ENCODE peak calls at places on chromosome X, in six cellular contexts. A is lower lobe of right lung, H is fibroblast of lung, R is mesothelial cell of epicardium, K is fibroblast of pulmonary artery, P is fibroblast of mammary gland. L is an unnamed sample.

GRCh38 chrX:136896121-136896914 is 15.8 kb upstream of the RBMX start:
- DNase-seq in A (no peak), H (no peak), R (no peak), K (peak; percentile 71), P (no peak), L (no peak)

GRCh38 chrX:45515262-45516215 is 314.9 kb upstream of the DIPK2B start:
- DNase-seq in A (peak; percentile 67), H (peak; percentile 95), R (no peak), K (peak; percentile 92), P (peak; percentile 97), L (no peak)

GRCh38 chrX:132217203-132218073 is 1.8 kb downstream of the RAP2C start:
- DNase-seq in A (peak; percentile 77), H (peak; percentile 84), R (peak; percentile 80), K (peak; percentile 85), P (peak; percentile 79), L (peak; percentile 83)

GRCh38 chrX:101550362-101550761 is at the start of gene ARMCX1:
- DNase-seq in A (peak; percentile 74), H (peak; percentile 83), R (peak; percentile 48), K (peak; percentile 85), P (peak; percentile 84), L (no peak)

GRCh38 chrX:76550016-76550415 is 122.5 kb downstream of the MAGEE1 start:
- DNase-seq in A (no peak), H (no peak), R (no peak), K (no peak), P (no peak), L (no peak)

GRCh38 chrX:43581167-43581566 is 74.9 kb upstream of the MAOA start:
- DNase-seq in A (no peak), H (no peak), R (no peak), K (no peak), P (no peak), L (no peak)

GRCh38 chrX:49884290-49884862 is 5.1 kb downstream of the USP27X start:
- DNase-seq in A (peak; percentile 73), H (peak; percentile 45), R (peak; percentile 52), K (peak; percentile 68), P (peak; percentile 52), L (no peak)

GRCh38 chrX:349702-350101 is 31.1 kb upstream of the GTPBP6 start:
- DNase-seq in A (no peak), H (no peak), R (no peak), K (no peak), P (no peak), L (no peak)

GRCh38 chrX:117803463-117803862 is 313.1 kb downstream of the KLHL13 start:
- DNase-seq in A (no peak), H (no peak), R (no peak), K (no peak), P (no peak), L (no peak)

GRCh38 chrX:57286507-57287251 is at the start of gene FAAH2:
- DNase-seq in A (peak; percentile 78), H (no peak), R (peak; percentile 42), K (no peak), P (no peak), L (no peak)

GRCh38 chrX:54076903-54077302 is 32.6 kb upstream of the PHF8 start:
- DNase-seq in A (no peak), H (peak; percentile 18), R (no peak), K (peak; percentile 46), P (peak; percentile 43), L (no peak)

GRCh38 chrX:39896951-39897740 is 200.6 kb downstream of the BCOR start:
- DNase-seq in A (peak; percentile 49), H (peak; percentile 67), R (peak; percentile 55), K (peak; percentile 69), P (peak; percentile 24), L (no peak)

GRCh38 chrX:45295587-45295986 is 94.9 kb upstream of the DIPK2B start:
- DNase-seq in A (no peak), H (peak; percentile 59), R (no peak), K (peak; percentile 11), P (peak; percentile 60), L (no peak)

GRCh38 chrX:154840856-154841255 is 6.4 kb upstream of the SMIM9 start:
- DNase-seq in A (no peak), H (peak; percentile 75), R (no peak), K (peak; percentile 79), P (peak; percentile 65), L (no peak)
- TF ChIP-seq CTCF in A (peak; percentile 34), H (peak; percentile 37), R (no peak), K (peak; percentile 46), P (peak; percentile 54), L (peak; percentile 70)

GRCh38 chrX:125622899-125623298 is 303.2 kb downstream of the TEX13C start:
- DNase-seq in A (no peak), H (no peak), R (no peak), K (no peak), P (no peak), L (no peak)

GRCh38 chrX:125621588-125621927 is 301.9 kb downstream of the TEX13C start:
- DNase-seq in A (no peak), H (no peak), R (no peak), K (no peak), P (no peak), L (no peak)

DNA sequence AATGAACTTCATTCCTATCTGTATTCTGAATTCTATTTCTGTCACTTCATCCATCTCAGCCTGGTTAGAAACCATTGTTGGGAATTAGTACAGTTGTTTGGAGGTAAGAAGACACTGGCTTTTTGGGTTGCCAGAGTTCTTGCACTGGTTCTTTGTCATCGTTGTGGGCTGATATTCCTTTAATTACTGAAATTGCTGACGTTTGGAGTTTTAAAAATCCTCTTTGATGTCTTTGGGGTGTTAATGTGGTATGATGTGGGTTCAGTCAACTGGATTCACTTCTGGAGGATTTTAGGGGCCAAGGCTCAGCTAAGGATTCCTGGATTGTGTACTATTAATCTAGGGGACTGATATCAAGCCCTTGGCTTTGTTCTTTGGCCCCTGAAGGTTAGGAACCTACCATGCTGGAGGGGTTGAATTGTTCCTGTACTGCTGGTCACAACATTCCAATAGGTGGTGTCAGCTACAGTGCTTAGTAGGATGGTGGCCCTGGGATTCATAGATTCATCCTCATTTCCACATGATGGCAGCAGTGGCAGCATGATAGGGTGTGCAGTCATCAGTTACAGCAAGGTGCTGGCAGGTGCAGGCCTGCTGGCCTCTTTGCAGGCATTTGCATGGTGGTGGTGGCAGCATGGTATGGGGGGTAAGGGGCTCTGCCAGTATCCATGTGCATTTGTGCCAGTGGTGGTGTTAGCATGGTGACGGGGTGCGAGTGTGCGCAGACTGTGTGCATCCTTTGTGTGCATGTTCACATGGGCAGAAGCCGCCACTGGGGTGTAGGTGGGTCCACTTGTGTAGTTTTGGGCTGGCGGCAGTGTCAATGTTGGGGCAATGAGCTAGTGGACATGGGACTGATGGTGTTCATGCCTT is 301.3 kb downstream of the TEX13C start:
- DNase-seq in A (no peak), H (no peak), R (no peak), K (no peak), P (no peak), L (no peak)
- TF ChIP-seq CTCF in A (no peak), H (no peak), R (no peak), K (no peak), P (no peak), L (no peak)

GRCh38 chrX:2712428-2712827 is 21.3 kb downstream of the CD99 start:
- DNase-seq in A (no peak), H (no peak), R (no peak), K (no peak), P (no peak), L (no peak)

GRCh38 chrX:2712890-2713860 is 22.1 kb downstream of the CD99 start:
- DNase-seq in A (no peak), H (no peak), R (no peak), K (no peak), P (no peak), L (no peak)

GRCh38 chrX:2714551-2714950 is 23.5 kb downstream of the CD99 start:
- DNase-seq in A (no peak), H (no peak), R (no peak), K (no peak), P (no peak), L (no peak)

GRCh38 chrX:2711441-2711840 is 20.3 kb downstream of the CD99 start:
- DNase-seq in A (no peak), H (no peak), R (no peak), K (no peak), P (no peak), L (no peak)

GRCh38 chrX:2715066-2715600 is 24.0 kb downstream of the CD99 start:
- DNase-seq in A (no peak), H (no peak), R (no peak), K (no peak), P (no peak), L (no peak)
- TF ChIP-seq CTCF in A (no peak), H (no peak), R (no peak), K (no peak), P (no peak), L (no peak)

GRCh38 chrX:2837961-2838360 is 9.2 kb downstream of the GYG2 start:
- DNase-seq in A (no peak), H (no peak), R (no peak), K (no peak), P (no peak), L (no peak)

GRCh38 chrX:2846992-2847391 is 18.3 kb downstream of the GYG2 start:
- DNase-seq in A (no peak), H (no peak), R (no peak), K (no peak), P (no peak), L (no peak)

GRCh38 chrX:2840961-2841360 is 12.2 kb downstream of the GYG2 start:
- DNase-seq in A (no peak), H (no peak), R (no peak), K (no peak), P (no peak), L (no peak)

GRCh38 chrX:2841511-2841910 is 12.8 kb downstream of the GYG2 start:
- DNase-seq in A (no peak), H (no peak), R (no peak), K (no peak), P (no peak), L (no peak)
- TF ChIP-seq CTCF in A (no peak), H (no peak), R (no peak), K (no peak), P (no peak), L (no peak)

GRCh38 chrX:66200855-66201795 is 37.1 kb downstream of the HEPH start:
- DNase-seq in A (no peak), H (peak; percentile 17), R (no peak), K (peak; percentile 43), P (peak; percentile 28), L (no peak)
- TF ChIP-seq CTCF in A (no peak), H (no peak), R (no peak), K (peak; percentile 35), P (peak; percentile 32), L (peak; percentile 58)

GRCh38 chrX:129318375-129318774 is 204.9 kb downstream of the SMARCA1 start:
- DNase-seq in A (no peak), H (peak; percentile 41), R (no peak), K (peak; percentile 34), P (peak; percentile 29), L (no peak)
- TF ChIP-seq CTCF in A (no peak), H (peak; percentile 30), R (no peak), K (peak; percentile 33), P (peak; percentile 25), L (peak; percentile 64)

L was measured in type B pancreatic cell.